ENCODE peak calls at places on chromosomes 12 and 14, in six cellular contexts. Z is colonic mucosa, T is HFF-Myc, F is adrenal gland, U is endothelial cell of umbilical vein, I is H9. Y is an unnamed sample.

GRCh38 chr12:122888232-122888752 is 7.6 kb downstream of the VPS37B start:
- DNase-seq in Z (peak; percentile 74), T (no peak), F (no peak), U (peak; percentile 96), I (peak; percentile 83), Y (no peak)

GRCh38 chr12:93762059-93762719 is 85.0 kb downstream of the CRADD start:
- DNase-seq in Z (no peak), T (no peak), F (no peak), U (no peak), I (no peak), Y (no peak)

GRCh38 chr12:38157933-38158401 is 158.6 kb upstream of the ALG10B start:
- DNase-seq in Z (peak; percentile 9), T (no peak), F (no peak), U (no peak), I (peak; percentile 20), Y (no peak)

GRCh38 chr14:68552597-68552996 is 240.3 kb downstream of the ZFP36L1 start:
- DNase-seq in Z (no peak), T (no peak), F (no peak), U (peak; percentile 72), I (no peak), Y (no peak)

GRCh38 chr14:97369901-97370300 is 572.7 kb downstream of the VRK1 start:
- DNase-seq in Z (no peak), T (no peak), F (no peak), U (no peak), I (no peak), Y (no peak)

GRCh38 chr14:101361044-101361443 is 200.3 kb upstream of the DIO3 start:
- DNase-seq in Z (no peak), T (no peak), F (no peak), U (no peak), I (no peak), Y (no peak)

GRCh38 chr14:96354246-96354645 is 8.9 kb downstream of the ATG2B start:
- DNase-seq in Z (no peak), T (no peak), F (no peak), U (no peak), I (no peak), Y (no peak)

GRCh38 chr14:64764641-64765520 is 60.7 kb downstream of the PLEKHG3 start:
- DNase-seq in Z (peak; percentile 77), T (no peak), F (peak; percentile 75), U (peak; percentile 74), I (peak; percentile 90), Y (no peak)

GRCh38 chr12:69821441-69822204 is 3.4 kb upstream of the MYRFL start:
- DNase-seq in Z (no peak), T (peak; percentile 75), F (no peak), U (peak; percentile 91), I (no peak), Y (no peak)

GRCh38 chr14:88621090-88621489 is 58.3 kb downstream of the ZC3H14 start:
- DNase-seq in Z (no peak), T (no peak), F (no peak), U (no peak), I (no peak), Y (no peak)

GRCh38 chr12:124359671-124360581 is 65.0 kb downstream of the RFLNA start:
- DNase-seq in Z (peak; percentile 75), T (no peak), F (no peak), U (no peak), I (no peak), Y (no peak)

GRCh38 chr14:43894534-43894933 is 612.5 kb downstream of the FSCB start:
- DNase-seq in Z (no peak), T (no peak), F (no peak), U (no peak), I (no peak), Y (no peak)

GRCh38 chr14:50917449-50917848 is 26.8 kb downstream of the PYGL start:
- DNase-seq in Z (no peak), T (no peak), F (no peak), U (no peak), I (no peak), Y (no peak)

GRCh38 chr14:66395300-66395699 is 90.9 kb upstream of the CCDC196 start:
- DNase-seq in Z (no peak), T (no peak), F (no peak), U (no peak), I (no peak), Y (no peak)

GRCh38 chr12:100356646-100357223 is at the start of gene SLC17A8:
- DNase-seq in Z (no peak), T (no peak), F (no peak), U (no peak), I (peak; percentile 85), Y (no peak)

GRCh38 chr14:105203057-105203494 is 22.0 kb upstream of the NUDT14 start:
- DNase-seq in Z (peak; percentile 76), T (no peak), F (peak; percentile 81), U (peak; percentile 55), I (peak; percentile 78), Y (no peak)

GRCh38 chr12:29517265-29517664 is 19.8 kb upstream of the OVCH1 start:
- DNase-seq in Z (no peak), T (no peak), F (no peak), U (no peak), I (no peak), Y (no peak)
- TF ChIP-seq CTCF in Z (no peak), T (no peak), F (no peak), U (no peak), I (no peak), Y (no peak)

DNA sequence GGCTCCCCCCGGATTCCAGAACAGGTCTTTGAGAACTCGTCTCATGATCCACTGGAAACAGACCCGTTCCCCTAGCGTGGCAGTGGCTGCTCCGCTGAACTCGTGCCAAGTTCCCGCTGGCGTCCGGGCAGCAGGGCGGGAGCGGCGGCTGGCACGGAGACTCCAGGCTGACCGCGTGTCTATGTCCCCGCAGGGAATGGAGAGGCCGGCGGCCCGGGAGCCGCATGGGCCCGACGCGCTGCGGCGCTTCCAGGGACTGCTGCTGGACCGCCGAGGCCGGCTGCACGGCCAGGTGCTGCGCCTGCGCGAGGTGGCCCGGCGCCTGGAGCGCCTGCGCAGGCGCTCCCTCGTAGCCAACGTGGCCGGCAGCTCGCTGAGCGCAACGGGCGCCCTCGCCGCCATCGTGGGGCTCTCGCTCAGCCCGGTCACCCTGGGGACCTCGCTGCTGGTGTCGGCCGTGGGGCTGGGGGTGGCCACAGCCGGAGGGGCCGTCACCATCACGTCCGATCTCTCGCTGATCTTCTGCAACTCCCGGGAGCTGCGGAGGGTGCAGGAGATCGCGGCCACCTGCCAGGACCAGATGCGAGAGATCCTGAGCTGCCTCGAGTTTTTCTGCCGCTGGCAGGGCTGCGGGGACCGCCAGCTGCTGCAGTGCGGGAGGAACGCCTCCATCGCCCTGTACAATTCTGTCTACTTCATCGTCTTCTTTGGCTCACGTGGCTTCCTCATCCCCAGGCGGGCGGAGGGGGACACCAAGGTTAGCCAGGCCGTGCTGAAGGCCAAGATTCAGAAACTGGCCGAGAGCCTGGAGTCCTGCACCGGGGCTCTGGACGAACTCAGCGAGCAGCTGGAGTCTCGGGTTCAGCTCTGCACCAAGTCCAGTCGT is 1.5 kb downstream of the APOLD1 start:
- DNase-seq in Z (peak; percentile 71), T (no peak), F (peak; percentile 81), U (peak; percentile 88), I (peak; percentile 78), Y (no peak)
- TF ChIP-seq CTCF in Z (no peak), T (no peak), F (no peak), U (no peak), I (no peak), Y (peak; percentile 5)

GRCh38 chr14:92135269-92135668 is 13.5 kb downstream of the CPSF2 start:
- DNase-seq in Z (no peak), T (no peak), F (no peak), U (peak; percentile 49), I (no peak), Y (no peak)
- TF ChIP-seq CTCF in Z (peak; percentile 47), T (peak; percentile 29), F (peak; percentile 24), U (peak; percentile 14), I (peak; percentile 57), Y (peak; percentile 33)

DNA sequence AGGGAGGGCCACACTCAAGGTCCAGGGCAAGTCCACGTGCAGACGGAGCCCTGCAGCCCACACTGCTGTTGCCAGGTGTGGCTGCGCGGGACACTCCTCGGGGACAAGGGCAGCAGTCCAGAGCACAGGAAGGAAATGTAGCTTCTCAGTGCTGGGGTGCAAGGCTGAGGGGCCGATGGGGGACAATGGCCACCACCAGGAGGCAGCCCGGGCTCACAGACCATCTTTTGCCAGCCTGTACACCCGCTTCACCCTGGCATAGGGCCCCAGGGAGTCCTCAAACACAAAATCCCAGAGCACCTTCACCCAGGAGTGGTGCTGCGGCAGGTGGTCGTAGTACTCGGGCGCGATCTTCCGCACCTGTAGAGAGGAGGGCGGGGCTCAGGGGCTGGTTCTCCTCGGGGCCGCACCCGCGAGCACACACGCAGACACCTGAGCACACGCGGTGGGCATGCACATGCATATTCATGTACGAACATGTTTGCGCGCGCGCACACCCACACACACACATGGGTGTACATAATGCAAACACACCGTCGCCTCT is 12.8 kb downstream of the DEGS2 start:
- DNase-seq in Z (peak; percentile 60), T (no peak), F (no peak), U (no peak), I (no peak), Y (no peak)
- TF ChIP-seq CTCF in Z (no peak), T (no peak), F (no peak), U (no peak), I (peak; percentile 18), Y (no peak)